ENCODE peak calls at places on chromosomes 13 and 19, in seven cellular contexts. B is K562, P is IMR-90, S is GM12878, Z is SK-N-SH, Y is H1, H is A549. E is an unnamed sample.

GRCh38 chr13:92537485-92537884 is 689.1 kb upstream of the GPC6 start:
- DNase-seq in B (no peak), P (no peak), S (no peak), Z (no peak), Y (no peak), H (no peak), E (no peak)

GRCh38 chr19:2171349-2172145 is 7.8 kb downstream of the DOT1L start:
- DNase-seq in B (peak; percentile 86), P (peak; percentile 36), S (peak; percentile 90), Z (peak; percentile 67), Y (no peak), H (no peak), E (peak; percentile 76)

GRCh38 chr19:52492991-52493470 is 34.4 kb upstream of the ZNF808 start:
- DNase-seq in B (peak; percentile 28), P (no peak), S (no peak), Z (peak; percentile 8), Y (peak; percentile 44), H (no peak), E (no peak)

GRCh38 chr19:48123907-48124675 is 13.5 kb upstream of the PLA2G4C start:
- DNase-seq in B (no peak), P (peak; percentile 73), S (no peak), Z (no peak), Y (no peak), H (peak; percentile 36), E (peak; percentile 39)

GRCh38 chr13:86554066-86554465 is 754.8 kb upstream of the SLITRK6 start:
- DNase-seq in B (no peak), P (no peak), S (no peak), Z (no peak), Y (no peak), H (no peak), E (no peak)

GRCh38 chr13:102707465-102707864 is 12.6 kb upstream of the METTL21C start:
- DNase-seq in B (no peak), P (peak; percentile 94), S (no peak), Z (peak; percentile 53), Y (no peak), H (peak; percentile 32), E (no peak)

GRCh38 chr19:42420055-42420544 is 7.1 kb downstream of the LIPE start:
- DNase-seq in B (peak; percentile 82), P (peak; percentile 78), S (no peak), Z (peak; percentile 76), Y (no peak), H (peak; percentile 89), E (peak; percentile 80)

GRCh38 chr19:39375929-39376328 is 15.0 kb downstream of the PAF1 start:
- DNase-seq in B (no peak), P (no peak), S (no peak), Z (no peak), Y (no peak), H (no peak), E (no peak)

GRCh38 chr13:113564331-113565023 is 20.1 kb upstream of the TFDP1 start:
- DNase-seq in B (no peak), P (no peak), S (no peak), Z (no peak), Y (no peak), H (no peak), E (no peak)

GRCh38 chr19:58563823-58564222 is 5.4 kb upstream of the UBE2M start:
- DNase-seq in B (no peak), P (no peak), S (no peak), Z (peak; percentile 65), Y (no peak), H (no peak), E (no peak)

GRCh38 chr13:69616398-69616797 is 491.2 kb upstream of the ATXN8OS start:
- DNase-seq in B (no peak), P (no peak), S (no peak), Z (no peak), Y (no peak), H (no peak), E (no peak)

GRCh38 chr13:52195052-52195837 is 35.8 kb upstream of the NEK3 start:
- DNase-seq in B (no peak), P (peak; percentile 50), S (no peak), Z (peak; percentile 68), Y (peak; percentile 60), H (no peak), E (no peak)

GRCh38 chr13:64293923-64294322 is 2878.3 kb upstream of the PCDH20 start:
- DNase-seq in B (no peak), P (peak; percentile 28), S (no peak), Z (no peak), Y (no peak), H (no peak), E (no peak)

DNA sequence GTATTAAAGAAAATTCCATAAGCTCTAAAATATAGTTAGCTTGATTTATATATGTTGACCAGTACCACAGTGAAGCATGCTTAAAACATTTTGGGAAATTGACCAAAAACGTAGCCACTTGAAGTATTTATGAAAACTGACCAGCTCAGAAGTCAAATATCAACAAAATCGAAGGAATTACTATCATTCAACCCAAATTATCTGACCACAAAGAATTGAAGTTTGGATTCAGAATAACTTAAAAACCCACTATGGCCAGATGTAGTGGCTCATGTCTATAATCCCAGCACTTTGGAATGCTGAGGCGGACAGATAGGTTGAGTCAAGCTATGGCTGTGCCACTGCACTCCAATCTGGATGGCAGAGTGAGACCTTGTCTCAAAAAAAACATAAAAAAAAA is 31.9 kb downstream of the GPALPP1 start:
- DNase-seq in B (no peak), P (peak; percentile 97), S (no peak), Z (no peak), Y (no peak), H (no peak), E (no peak)
- TF ChIP-seq RFX5 in B (no peak), P (no peak), S (no peak), Z (no peak), Y (no peak), H (no peak), E (no peak)

GRCh38 chr13:48644951-48645350 is 8.8 kb upstream of the CYSLTR2 start:
- DNase-seq in B (no peak), P (no peak), S (no peak), Z (no peak), Y (no peak), H (no peak), E (no peak)

GRCh38 chr13:48648446-48648845 is 5.3 kb upstream of the CYSLTR2 start:
- DNase-seq in B (no peak), P (no peak), S (no peak), Z (no peak), Y (no peak), H (no peak), E (no peak)

GRCh38 chr13:48645845-48646244 is 7.9 kb upstream of the CYSLTR2 start:
- DNase-seq in B (peak; percentile 11), P (no peak), S (no peak), Z (no peak), Y (no peak), H (no peak), E (no peak)

GRCh38 chr13:48646791-48647190 is 6.9 kb upstream of the CYSLTR2 start:
- DNase-seq in B (no peak), P (no peak), S (no peak), Z (no peak), Y (no peak), H (no peak), E (no peak)

DNA sequence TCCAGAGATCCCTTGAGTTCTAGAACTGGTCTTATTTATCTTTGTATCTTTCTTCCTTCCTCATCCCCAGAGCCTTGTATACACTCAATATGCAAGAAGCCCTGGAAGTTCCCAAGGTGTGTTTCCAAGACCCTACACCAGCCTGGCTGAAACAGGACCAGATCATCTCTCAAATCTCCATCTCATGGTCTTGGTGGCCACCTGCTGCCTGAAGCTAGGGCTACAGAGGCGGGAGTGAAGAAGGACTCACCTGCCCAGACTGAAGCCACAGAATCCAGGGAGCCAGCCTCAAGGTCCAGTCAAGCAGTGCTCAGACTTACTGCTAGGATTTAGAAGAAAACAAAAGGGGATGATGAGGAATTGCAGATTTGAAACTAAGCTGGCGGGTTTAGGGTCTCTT is 6.1 kb upstream of the CYSLTR2 start:
- DNase-seq in B (no peak), P (no peak), S (no peak), Z (no peak), Y (no peak), H (no peak), E (peak; percentile 34)
- TF ChIP-seq RFX5 in B (no peak), P (no peak), S (no peak), Z (no peak), Y (no peak), H (no peak), E (no peak)

DNA sequence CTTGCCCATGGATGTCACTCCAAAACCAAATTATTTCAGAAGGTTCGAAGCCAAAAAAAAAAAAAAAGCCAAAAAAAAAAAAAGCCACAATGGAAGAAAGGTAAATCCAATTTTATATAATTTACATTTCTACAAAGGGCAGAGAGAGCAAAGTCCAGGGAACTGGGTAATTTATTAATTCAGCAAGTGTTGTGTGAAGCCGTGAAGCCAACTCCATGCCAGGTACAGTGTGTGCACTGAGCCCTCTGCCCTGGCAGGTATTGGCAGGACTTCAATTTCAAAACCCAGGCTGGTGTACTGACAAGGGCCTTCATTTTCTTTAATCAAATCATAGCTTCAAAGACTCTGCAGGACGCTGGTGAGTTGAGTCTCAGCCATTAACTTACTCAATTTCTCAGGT is 5.5 kb upstream of the RFPL4A start:
- DNase-seq in B (no peak), P (no peak), S (no peak), Z (no peak), Y (no peak), H (no peak), E (no peak)
- TF ChIP-seq RFX5 in B (no peak), P (no peak), S (no peak), Z (no peak), Y (no peak), H (no peak), E (no peak)

GRCh38 chr19:44649578-44650145 is 6.0 kb downstream of the PVR start:
- DNase-seq in B (no peak), P (no peak), S (no peak), Z (no peak), Y (no peak), H (no peak), E (no peak)
- TF ChIP-seq RFX5 in B (no peak), P (no peak), S (no peak), Z (no peak), Y (no peak), H (no peak), E (no peak)

DNA sequence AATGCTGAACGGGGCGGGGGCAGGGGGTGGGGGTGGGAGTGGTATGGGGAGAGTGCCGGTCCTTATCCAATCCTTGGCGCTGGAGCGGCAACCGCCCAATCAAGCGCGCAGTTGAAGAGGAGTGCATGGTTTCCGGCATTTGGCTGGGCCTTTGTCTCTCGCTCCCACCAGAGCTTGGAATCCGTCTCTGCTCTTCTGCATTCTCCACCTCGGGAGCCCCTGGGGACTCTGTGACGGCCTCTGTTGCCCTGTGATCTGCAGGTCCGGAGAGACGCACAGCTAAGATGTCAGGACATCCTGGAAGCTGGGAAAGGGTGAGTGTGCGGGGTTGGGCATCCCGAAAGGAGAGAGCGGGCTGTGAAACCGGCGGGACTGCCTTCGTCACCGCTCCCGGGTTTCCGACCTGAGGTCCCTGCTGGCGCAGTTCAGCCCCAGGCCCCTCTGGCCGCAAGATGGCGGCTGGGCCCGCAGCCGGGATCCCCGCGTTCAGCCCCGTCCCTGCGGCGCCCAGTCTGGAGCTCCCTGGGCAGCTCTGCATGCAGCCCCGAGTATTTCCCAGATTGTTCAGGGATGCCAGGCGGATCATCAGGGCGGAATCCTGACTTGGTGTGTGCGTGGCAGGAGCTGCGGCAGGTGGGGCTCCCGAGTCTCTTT is 53.6 kb upstream of the ZNF254 start:
- DNase-seq in B (peak; percentile 91), P (peak; percentile 91), S (peak; percentile 51), Z (peak; percentile 94), Y (peak; percentile 70), H (peak; percentile 94), E (peak; percentile 90)
- TF ChIP-seq RFX5 in B (no peak), P (no peak), S (no peak), Z (peak; percentile 79), Y (no peak), H (no peak), E (peak; percentile 57)

GRCh38 chr13:29791508-29791907 is 58.9 kb downstream of the UBL3 start:
- DNase-seq in B (no peak), P (no peak), S (no peak), Z (no peak), Y (no peak), H (no peak), E (no peak)
- TF ChIP-seq RFX5 in B (no peak), P (no peak), S (no peak), Z (no peak), Y (no peak), H (no peak), E (no peak)